ENCODE peak calls at places on chromosomes 16 and 17, in six cellular contexts. S, K, I, M, Q and C are unnamed samples.

GRCh38 chr17:28276011-28276410 is 43.0 kb upstream of the TMEM97 start:
- DNase-seq in S (no peak), K (no peak), I (no peak), M (no peak), Q (no peak), C (no peak)

GRCh38 chr17:69466905-69467630 is 52.6 kb downstream of the MAP2K6 start:
- DNase-seq in S (no peak), K (peak), I (no peak), M (no peak), Q (no peak), C (no peak)

GRCh38 chr16:11494433-11494832 is 92.3 kb downstream of the LITAF start:
- DNase-seq in S (no peak), K (no peak), I (no peak), M (no peak), Q (no peak), C (no peak)

GRCh38 chr16:53498984-53499383 is 4.0 kb downstream of the AKTIP start:
- DNase-seq in S (no peak), K (no peak), I (no peak), M (no peak), Q (no peak), C (no peak)

GRCh38 chr17:10879110-10879509 is 41.2 kb upstream of the PIRT start:
- DNase-seq in S (peak), K (peak), I (peak), M (no peak), Q (peak), C (no peak)

GRCh38 chr17:82267575-82268379 is 5.7 kb downstream of the CSNK1D start:
- DNase-seq in S (no peak), K (peak), I (peak), M (peak), Q (peak), C (peak)

GRCh38 chr16:86991679-86992078 is 325.5 kb downstream of the C16orf95 start:
- DNase-seq in S (no peak), K (peak), I (no peak), M (no peak), Q (no peak), C (no peak)

GRCh38 chr17:80036715-80037477 is 454 bp downstream of the CCDC40 start:
- DNase-seq in S (peak), K (no peak), I (peak), M (peak), Q (no peak), C (no peak)

GRCh38 chr17:7803981-7804380 is 30.0 kb upstream of the KDM6B start:
- DNase-seq in S (no peak), K (peak), I (peak), M (peak), Q (no peak), C (no peak)

GRCh38 chr16:25093208-25094061 is 18.1 kb upstream of the LCMT1 start:
- DNase-seq in S (no peak), K (no peak), I (no peak), M (no peak), Q (no peak), C (no peak)

GRCh38 chr17:41974031-41974430 is 7.4 kb downstream of the CNP start:
- DNase-seq in S (no peak), K (no peak), I (no peak), M (no peak), Q (no peak), C (no peak)

GRCh38 chr17:44362964-44363612 is 565 bp downstream of the FAM171A2 start:
- DNase-seq in S (no peak), K (no peak), I (no peak), M (no peak), Q (peak), C (no peak)

GRCh38 chr17:75594499-75595283 is 7.1 kb downstream of the MYO15B start:
- DNase-seq in S (no peak), K (no peak), I (no peak), M (no peak), Q (no peak), C (no peak)

GRCh38 chr16:50520451-50521245 is 27.5 kb upstream of the NKD1 start:
- DNase-seq in S (no peak), K (no peak), I (no peak), M (no peak), Q (no peak), C (no peak)

GRCh38 chr16:3998793-3999478 is 117.3 kb downstream of the ADCY9 start:
- DNase-seq in S (no peak), K (no peak), I (no peak), M (no peak), Q (no peak), C (no peak)

GRCh38 chr16:3745751-3746355 is 28.5 kb upstream of the TRAP1 start:
- DNase-seq in S (no peak), K (no peak), I (no peak), M (peak), Q (no peak), C (no peak)

GRCh38 chr16:3458278-3458851 is 14.9 kb downstream of the NAA60 start:
- DNase-seq in S (no peak), K (peak), I (peak), M (peak), Q (peak), C (no peak)

GRCh38 chr17:76189741-76190140 is 48.7 kb upstream of the FOXJ1 start:
- DNase-seq in S (no peak), K (no peak), I (no peak), M (no peak), Q (no peak), C (no peak)

GRCh38 chr17:41906465-41907184 is 12.1 kb downstream of the ACLY start:
- DNase-seq in S (no peak), K (no peak), I (no peak), M (peak), Q (no peak), C (no peak)

GRCh38 chr17:12536472-12536871 is 129.2 kb upstream of the MYOCD start:
- DNase-seq in S (no peak), K (peak), I (no peak), M (no peak), Q (no peak), C (no peak)

GRCh38 chr17:72338847-72339790 is 218.3 kb downstream of the SOX9 start:
- DNase-seq in S (no peak), K (peak), I (peak), M (peak), Q (no peak), C (peak)

GRCh38 chr17:81481011-81481799 is 31.4 kb downstream of the ACTG1 start:
- DNase-seq in S (no peak), K (peak), I (peak), M (peak), Q (peak), C (no peak)

GRCh38 chr17:21282231-21282630 is 2.3 kb upstream of the MAP2K3 start:
- DNase-seq in S (no peak), K (peak), I (no peak), M (peak), Q (no peak), C (peak)

GRCh38 chr16:57132470-57132869 is 40.1 kb downstream of the CPNE2 start:
- DNase-seq in S (no peak), K (no peak), I (peak), M (no peak), Q (no peak), C (no peak)

GRCh38 chr17:28827672-28828071 is 14.9 kb downstream of the FAM222B start:
- DNase-seq in S (no peak), K (no peak), I (no peak), M (no peak), Q (no peak), C (no peak)

DNA sequence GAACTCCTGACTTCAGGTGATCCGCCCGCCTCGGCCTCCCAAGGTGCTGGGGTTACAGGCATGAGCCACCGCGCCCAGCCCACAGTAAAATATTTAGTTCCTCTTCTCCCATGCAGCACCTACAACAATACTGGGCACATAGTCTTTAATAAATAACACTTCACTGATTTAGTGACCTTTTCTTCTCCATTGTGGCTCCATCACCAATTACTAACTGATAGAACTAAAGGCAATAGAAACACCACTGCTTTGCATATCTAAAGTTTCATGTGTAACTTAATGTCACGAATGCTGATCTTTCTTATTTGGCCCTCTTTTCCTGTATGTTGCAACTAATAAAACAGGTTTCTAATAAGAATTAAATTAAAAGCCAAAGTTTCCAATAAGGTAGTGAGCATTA is 38.9 kb downstream of the TRIM37 start:
- DNase-seq in S (no peak), K (no peak), I (no peak), M (no peak), Q (no peak), C (no peak)
- TF ChIP-seq CTCF in S (no peak), K (no peak), I (no peak), M (no peak), Q (no peak), C (no peak)

GRCh38 chr17:39270923-39271322 is 45.2 kb upstream of the STAC2 start:
- DNase-seq in S (no peak), K (peak), I (no peak), M (peak), Q (no peak), C (peak)
- TF ChIP-seq CTCF in S (peak), K (peak), I (no peak), M (peak), Q (peak), C (peak)

GRCh38 chr16:81633147-81633619 is 145.9 kb upstream of the PLCG2 start:
- DNase-seq in S (no peak), K (no peak), I (no peak), M (no peak), Q (no peak), C (no peak)
- TF ChIP-seq CTCF in S (peak), K (peak), I (no peak), M (peak), Q (no peak), C (no peak)

GRCh38 chr17:58193641-58194259 is 1.2 kb downstream of the EPX start:
- DNase-seq in S (no peak), K (no peak), I (no peak), M (no peak), Q (no peak), C (no peak)
- TF ChIP-seq CTCF in S (no peak), K (no peak), I (no peak), M (no peak), Q (no peak), C (no peak)

GRCh38 chr16:88312732-88313131 is 70.0 kb upstream of the ZNF469 start:
- DNase-seq in S (no peak), K (no peak), I (no peak), M (no peak), Q (no peak), C (no peak)

GRCh38 chr16:88308441-88309173 is 74.2 kb upstream of the ZNF469 start:
- DNase-seq in S (no peak), K (no peak), I (no peak), M (no peak), Q (no peak), C (no peak)

GRCh38 chr16:88309174-88309904 is 73.4 kb upstream of the ZNF469 start:
- DNase-seq in S (no peak), K (no peak), I (no peak), M (no peak), Q (no peak), C (no peak)

GRCh38 chr16:88310796-88311605 is 71.8 kb upstream of the ZNF469 start:
- DNase-seq in S (no peak), K (no peak), I (no peak), M (no peak), Q (no peak), C (no peak)

DNA sequence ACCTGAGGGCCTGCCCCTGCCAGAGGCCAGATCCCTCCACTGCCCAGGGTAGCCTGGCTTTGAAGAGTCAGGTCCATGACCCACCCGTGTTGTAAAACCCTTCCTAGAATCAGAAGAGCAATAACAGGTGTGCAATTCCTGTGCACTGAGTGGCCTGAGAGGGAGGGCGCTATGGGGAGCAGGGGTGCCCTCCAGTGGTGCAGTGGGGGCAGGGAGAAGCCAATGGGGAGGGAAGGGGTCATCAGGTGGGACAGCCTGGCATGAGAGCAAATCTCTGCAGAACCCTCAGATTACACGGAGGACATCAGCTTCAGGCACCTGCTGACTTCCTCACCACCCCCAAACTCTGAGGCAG is 72.9 kb upstream of the ZNF469 start:
- DNase-seq in S (no peak), K (no peak), I (no peak), M (no peak), Q (no peak), C (no peak)
- TF ChIP-seq CTCF in S (no peak), K (peak), I (no peak), M (peak), Q (peak), C (no peak)

DNA sequence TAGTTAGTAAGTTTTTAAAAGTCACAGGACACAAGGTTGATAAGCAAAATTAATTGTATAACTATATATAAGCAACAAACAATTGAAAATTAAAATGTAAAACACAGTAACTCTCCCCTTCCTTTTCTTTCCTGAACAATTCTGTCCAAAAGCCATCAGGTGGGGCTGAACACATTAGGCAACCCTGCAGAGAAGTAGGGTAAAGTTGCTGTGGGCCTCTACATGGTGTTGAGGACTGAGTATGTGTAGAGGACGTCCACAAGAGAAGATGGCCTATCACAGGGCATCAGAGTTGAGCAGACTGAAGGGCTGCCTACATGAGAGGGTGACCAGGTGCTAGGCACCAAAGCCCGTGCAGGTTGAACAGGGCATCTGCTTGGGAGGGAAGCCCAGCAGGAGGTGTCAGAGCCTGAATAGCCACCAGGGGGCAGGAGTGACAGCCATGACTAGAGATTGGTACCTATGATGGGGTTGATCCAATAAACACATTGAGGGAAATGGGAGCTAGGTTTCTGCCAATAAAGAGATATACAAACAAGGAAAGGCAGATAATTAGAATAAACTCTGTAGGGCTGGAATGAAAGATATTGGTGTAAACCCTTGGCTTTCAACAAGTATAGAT is 415.1 kb downstream of the NPIPA8 start:
- DNase-seq in S (no peak), K (peak), I (peak), M (peak), Q (no peak), C (no peak)
- TF ChIP-seq CTCF in S (peak), K (peak), I (peak), M (peak), Q (peak), C (peak)

GRCh38 chr17:68461589-68461988 is 4.3 kb upstream of the WIPI1 start:
- DNase-seq in S (no peak), K (no peak), I (peak), M (peak), Q (no peak), C (no peak)
- TF ChIP-seq CTCF in S (no peak), K (no peak), I (no peak), M (no peak), Q (no peak), C (no peak)

GRCh38 chr16:1491327-1491726 is 1.8 kb upstream of the TELO2 start:
- DNase-seq in S (no peak), K (no peak), I (no peak), M (no peak), Q (no peak), C (no peak)
- TF ChIP-seq CTCF in S (no peak), K (no peak), I (no peak), M (no peak), Q (no peak), C (no peak)